ENCODE peak calls at places on chromosome 13, in six cellular contexts. T is thoracic aorta, S is brain microvascular endothelial cell, L is fibroblast of pulmonary artery, Y is endothelial cell, K is ovary. Q is an unnamed sample.

GRCh38 chr13:45763419-45763818 is 61.3 kb downstream of the CBY2 start:
- DNase-seq in T (no peak), S (no peak), L (no peak), Y (no peak), K (no peak), Q (no peak)

GRCh38 chr13:112824429-112824828 is 134.6 kb downstream of the ATP11A start:
- DNase-seq in T (no peak), S (no peak), L (no peak), Y (no peak), K (no peak), Q (no peak)

GRCh38 chr13:40148103-40148502 is 492.6 kb downstream of the COG6 start:
- DNase-seq in T (no peak), S (no peak), L (no peak), Y (no peak), K (no peak), Q (no peak)

GRCh38 chr13:64234255-64234654 is 2818.6 kb upstream of the PCDH20 start:
- DNase-seq in T (no peak), S (peak; percentile 73), L (peak; percentile 65), Y (no peak), K (no peak), Q (peak; percentile 40)

GRCh38 chr13:95354680-95355487 is 53.6 kb upstream of the ABCC4 start:
- DNase-seq in T (no peak), S (no peak), L (peak; percentile 43), Y (no peak), K (no peak), Q (peak; percentile 22)

GRCh38 chr13:52787212-52787611 is 47.6 kb upstream of the CNMD start:
- DNase-seq in T (no peak), S (no peak), L (no peak), Y (no peak), K (no peak), Q (no peak)

GRCh38 chr13:51769455-51770127 is 34.4 kb downstream of the DHRS12 start:
- DNase-seq in T (no peak), S (no peak), L (peak; percentile 22), Y (no peak), K (peak; percentile 83), Q (peak; percentile 32)

GRCh38 chr13:56700324-56700723 is 440.4 kb upstream of the PRR20A start:
- DNase-seq in T (no peak), S (no peak), L (peak; percentile 18), Y (no peak), K (no peak), Q (no peak)

GRCh38 chr13:27372896-27373295 is 51.5 kb upstream of the GTF3A start:
- DNase-seq in T (no peak), S (no peak), L (peak; percentile 18), Y (no peak), K (no peak), Q (peak; percentile 22)

GRCh38 chr13:34523401-34523800 is 418.7 kb upstream of the NBEA start:
- DNase-seq in T (no peak), S (no peak), L (no peak), Y (no peak), K (no peak), Q (no peak)

GRCh38 chr13:44373247-44373600 is 400 bp upstream of the SERP2 start:
- DNase-seq in T (no peak), S (no peak), L (no peak), Y (peak; percentile 9), K (no peak), Q (no peak)

GRCh38 chr13:43042410-43042921 is 19.1 kb downstream of the DNAJC15 start:
- DNase-seq in T (no peak), S (no peak), L (no peak), Y (no peak), K (no peak), Q (no peak)

GRCh38 chr13:52070929-52071523 is 46.5 kb downstream of the UTP14C start:
- DNase-seq in T (no peak), S (peak; percentile 27), L (peak; percentile 58), Y (no peak), K (no peak), Q (peak; percentile 44)

GRCh38 chr13:48641404-48641803 is 12.3 kb upstream of the CYSLTR2 start:
- DNase-seq in T (no peak), S (no peak), L (no peak), Y (no peak), K (no peak), Q (no peak)

GRCh38 chr13:48644951-48645350 is 8.8 kb upstream of the CYSLTR2 start:
- DNase-seq in T (no peak), S (no peak), L (no peak), Y (no peak), K (no peak), Q (no peak)

GRCh38 chr13:48644141-48644540 is 9.6 kb upstream of the CYSLTR2 start:
- DNase-seq in T (no peak), S (no peak), L (no peak), Y (no peak), K (no peak), Q (no peak)

GRCh38 chr13:48642061-48642460 is 11.7 kb upstream of the CYSLTR2 start:
- DNase-seq in T (no peak), S (no peak), L (no peak), Y (no peak), K (no peak), Q (no peak)

DNA sequence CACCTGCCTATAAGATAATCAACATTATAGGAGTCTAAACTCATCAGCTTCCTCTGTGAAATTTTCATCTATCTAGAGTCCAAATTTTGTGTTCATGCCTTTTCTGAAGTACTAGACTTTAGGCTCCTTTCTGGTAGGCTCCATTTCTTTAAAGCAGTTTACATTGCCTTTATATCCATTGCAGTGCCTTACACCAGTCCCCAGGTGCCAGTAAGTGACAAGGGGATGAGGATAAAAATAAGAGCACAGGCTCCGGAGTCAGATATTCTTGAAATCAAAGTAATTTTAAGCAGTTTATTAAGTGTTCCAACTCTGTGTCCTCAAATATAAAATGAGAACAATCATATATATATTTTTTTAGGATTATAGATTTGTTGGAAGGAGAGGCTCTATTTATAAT is 10.6 kb upstream of the CYSLTR2 start:
- DNase-seq in T (no peak), S (no peak), L (no peak), Y (no peak), K (no peak), Q (no peak)
- TF ChIP-seq CTCF in T (no peak), S (peak; percentile 13), L (no peak), Y (no peak), K (no peak), Q (no peak)

DNA sequence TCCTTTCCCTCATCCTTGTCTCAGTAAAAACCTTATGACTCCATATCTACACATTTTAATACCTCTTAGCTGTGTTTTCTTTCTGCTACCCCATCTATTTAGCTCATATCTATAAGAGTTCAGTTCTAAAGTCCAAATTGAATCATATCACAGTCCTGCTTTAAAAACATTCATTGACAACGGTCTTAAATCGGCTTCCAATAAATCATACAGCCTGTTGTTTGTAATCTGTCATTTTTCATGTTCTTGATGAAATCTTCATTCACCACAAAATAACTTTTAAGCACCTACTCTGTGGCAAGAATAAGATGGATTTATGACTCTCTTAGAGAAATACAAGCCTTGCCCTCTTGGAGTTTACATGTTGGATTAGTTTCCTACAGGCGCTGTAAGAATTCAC is 451.0 kb upstream of the GPC6 start:
- DNase-seq in T (no peak), S (no peak), L (no peak), Y (no peak), K (no peak), Q (no peak)
- TF ChIP-seq CTCF in T (no peak), S (no peak), L (no peak), Y (no peak), K (no peak), Q (no peak)

GRCh38 chr13:60959427-60959826 is 456.2 kb downstream of the PCDH20 start:
- DNase-seq in T (no peak), S (no peak), L (no peak), Y (no peak), K (no peak), Q (no peak)

DNA sequence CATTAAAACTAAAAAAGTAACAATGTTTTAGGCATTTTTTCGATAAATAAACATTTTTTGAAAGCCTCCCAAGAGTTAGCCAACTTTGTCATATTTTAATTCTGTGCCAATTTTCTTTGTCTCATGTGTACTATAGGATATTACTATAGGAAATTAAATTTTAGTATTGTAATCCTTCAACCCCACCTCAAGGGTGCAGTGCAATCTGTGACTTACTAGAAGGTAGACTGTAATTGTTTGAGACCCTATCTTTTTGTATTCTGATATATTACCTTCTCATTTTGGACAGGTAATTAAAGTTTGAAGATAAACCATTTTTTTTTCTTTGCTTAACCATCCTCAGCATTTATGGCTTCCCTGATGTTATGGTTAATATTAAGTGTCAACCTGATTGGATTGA is 457.8 kb downstream of the PCDH20 start:
- DNase-seq in T (no peak), S (no peak), L (no peak), Y (no peak), K (no peak), Q (no peak)
- TF ChIP-seq CTCF in T (no peak), S (no peak), L (no peak), Y (no peak), K (no peak), Q (no peak)

DNA sequence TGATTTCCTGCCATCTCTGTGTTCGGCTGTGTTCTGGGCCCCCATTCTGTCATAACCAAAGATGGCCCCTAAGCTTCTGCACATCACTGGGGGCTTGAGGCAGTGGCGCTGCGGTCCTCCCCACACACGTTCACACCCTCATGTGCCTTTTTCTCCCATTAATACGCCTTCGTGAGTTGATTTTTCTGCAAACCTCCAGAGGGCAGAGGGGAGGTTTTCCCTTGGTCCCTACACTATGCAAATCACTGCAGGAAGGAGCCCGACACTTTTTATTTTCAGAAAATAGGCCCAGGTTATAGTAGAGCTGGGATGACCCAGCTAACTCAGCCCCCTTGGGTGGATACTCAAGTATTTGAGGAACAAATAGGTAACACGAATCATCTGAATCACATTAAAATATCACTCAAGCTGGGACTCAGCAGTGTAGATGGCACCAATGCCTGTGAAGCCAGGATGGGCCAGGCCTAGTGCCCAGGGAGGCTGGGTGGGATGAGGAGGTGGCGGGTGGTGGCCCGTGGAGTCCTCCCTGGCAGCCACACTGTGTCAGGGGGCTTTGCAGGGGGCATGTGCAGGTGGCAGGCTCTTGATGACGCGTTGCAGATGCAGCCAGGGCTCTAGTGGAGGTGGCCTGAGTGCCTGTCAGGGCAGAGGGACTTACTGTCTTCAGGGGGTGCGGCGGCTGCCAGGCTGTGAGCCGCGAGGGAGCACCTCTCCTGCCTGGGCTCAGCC is 234.3 kb downstream of the TEX29 start:
- DNase-seq in T (no peak), S (no peak), L (no peak), Y (no peak), K (no peak), Q (no peak)
- TF ChIP-seq CTCF in T (no peak), S (no peak), L (no peak), Y (no peak), K (no peak), Q (no peak)

DNA sequence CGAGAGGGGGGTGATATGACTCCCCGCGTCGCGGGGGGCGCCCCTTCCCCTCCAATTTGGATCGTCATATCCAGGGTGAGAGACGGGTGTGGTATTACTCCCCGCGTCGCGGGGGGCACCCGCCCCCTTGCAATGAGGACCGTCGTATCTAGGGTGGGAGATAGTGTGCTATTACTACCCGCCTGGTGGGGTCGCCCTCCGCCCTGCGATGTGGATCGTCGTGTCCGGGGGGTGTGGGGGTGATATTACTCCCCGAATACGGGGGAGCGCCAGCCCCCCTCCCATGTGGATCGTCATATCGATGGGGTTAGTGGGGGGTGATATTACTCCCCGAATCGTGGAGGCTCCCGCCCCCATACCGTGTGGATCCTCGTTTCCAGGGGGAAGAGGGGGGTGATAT is 29.2 kb upstream of the RGCC start:
- DNase-seq in T (no peak), S (no peak), L (peak; percentile 9), Y (peak; percentile 16), K (no peak), Q (no peak)
- TF ChIP-seq CTCF in T (peak; percentile 21), S (peak; percentile 69), L (peak; percentile 39), Y (peak; percentile 35), K (no peak), Q (peak; percentile 39)

Q was measured in cardiac fibroblast.